ENCODE peak calls at places on chromosomes 4 and X, in seven cellular contexts. N is prostate gland, W is IMR-90, V is Peyer's patch, P is ovary, Z is body of pancreas, B is HCT116. J is an unnamed sample.

GRCh38 chr4:159946983-159947645 is 844.2 kb downstream of the RAPGEF2 start:
- DNase-seq in V (no peak), Z (no peak), B (peak; percentile 70), N (peak; percentile 19), P (no peak), W (peak; percentile 45), J (no peak)

GRCh38 chr4:24722026-24722568 is 73.3 kb upstream of the SOD3 start:
- DNase-seq in Z (no peak), V (no peak), W (no peak), P (no peak), B (no peak), N (no peak), J (no peak)

GRCh38 chrX:114065612-114066178 is 518.2 kb upstream of the HTR2C start:
- DNase-seq in W (no peak), B (no peak), P (no peak), Z (no peak), N (no peak), V (no peak), J (no peak)

GRCh38 chrX:350148-350533 is 31.5 kb upstream of the GTPBP6 start:
- DNase-seq in Z (no peak), V (no peak), B (no peak), W (no peak), P (no peak), N (no peak), J (no peak)

GRCh38 chr4:42750091-42750490 is 93.2 kb upstream of the ATP8A1 start:
- DNase-seq in B (no peak), V (peak; percentile 52), N (peak; percentile 12), W (no peak), Z (peak; percentile 17), P (no peak), J (no peak)

GRCh38 chr4:138910201-138910913 is 105.2 kb upstream of the NOCT start:
- DNase-seq in W (peak; percentile 55), V (no peak), N (no peak), Z (peak; percentile 15), B (no peak), P (no peak), J (no peak)

GRCh38 chrX:142005532-142005931 is 101.8 kb downstream of the MAGEC1 start:
- DNase-seq in V (no peak), W (no peak), Z (no peak), B (no peak), N (no peak), P (no peak), J (no peak)

GRCh38 chr4:25098964-25099843 is 61.0 kb downstream of the SEPSECS start:
- DNase-seq in P (peak; percentile 85), N (peak; percentile 73), W (peak; percentile 63), V (peak; percentile 79), Z (peak; percentile 35), B (no peak), J (peak; percentile 47)

GRCh38 chrX:136346506-136346905 is 45.7 kb downstream of the ADGRG4 start:
- DNase-seq in N (no peak), B (no peak), V (no peak), Z (no peak), W (no peak), P (no peak), J (no peak)

GRCh38 chr4:16883816-16884215 is 14.6 kb downstream of the LDB2 start:
- DNase-seq in P (no peak), N (no peak), B (no peak), W (no peak), Z (no peak), V (no peak), J (no peak)

GRCh38 chr4:26076000-26076587 is 162.1 kb downstream of the SMIM20 start:
- DNase-seq in N (no peak), V (no peak), P (no peak), W (peak; percentile 81), B (no peak), Z (no peak), J (no peak)

GRCh38 chr4:36348403-36348938 is 67.1 kb downstream of the DTHD1 start:
- DNase-seq in V (no peak), Z (no peak), W (no peak), P (no peak), N (no peak), B (no peak), J (no peak)

GRCh38 chr4:8504279-8505007 is 63.9 kb downstream of the TRMT44 start:
- DNase-seq in W (no peak), P (peak; percentile 73), B (no peak), V (no peak), Z (peak; percentile 49), N (peak; percentile 25), J (no peak)

GRCh38 chrX:19372170-19373033 is 28.7 kb downstream of the PDHA1 start:
- DNase-seq in V (peak; percentile 81), Z (peak; percentile 67), P (peak; percentile 79), W (peak; percentile 59), B (peak; percentile 15), N (peak; percentile 30), J (peak; percentile 86)

GRCh38 chrX:43643662-43644061 is 12.4 kb upstream of the MAOA start:
- DNase-seq in Z (no peak), V (no peak), P (no peak), N (no peak), B (no peak), W (no peak), J (no peak)

GRCh38 chr4:111630705-111631104 is 514.5 kb upstream of the FAM241A start:
- DNase-seq in B (peak; percentile 23), N (no peak), W (peak; percentile 42), Z (no peak), P (no peak), V (no peak), J (no peak)

GRCh38 chr4:168318266-168318895 is at the start of gene DDX60:
- DNase-seq in B (peak; percentile 24), W (peak; percentile 73), Z (peak; percentile 72), V (peak; percentile 94), N (peak; percentile 83), P (peak; percentile 76), J (peak; percentile 91)

DNA sequence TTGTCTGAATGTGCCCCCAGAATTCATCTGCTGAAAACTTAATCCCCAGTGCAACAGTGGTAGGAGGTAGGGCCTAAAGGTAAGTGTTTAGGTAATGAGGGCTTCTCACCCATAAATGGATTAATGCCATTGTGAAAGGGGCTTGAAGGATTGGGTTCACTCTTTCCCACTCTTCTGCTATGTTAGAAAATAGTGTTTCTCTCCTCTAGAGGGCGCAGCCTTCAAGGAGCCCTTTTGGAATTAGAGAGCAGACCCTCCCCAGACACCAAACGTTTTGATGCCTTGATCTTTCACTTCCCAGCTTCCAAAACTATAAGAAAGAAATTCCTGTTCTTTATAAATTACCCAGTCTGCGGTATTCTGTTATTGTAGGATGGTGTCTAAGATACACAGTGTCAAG is 706.4 kb downstream of the SMARCA1 start:
- DNase-seq in B (no peak), Z (no peak), W (no peak), P (no peak), N (no peak), V (no peak), J (no peak)
- TF ChIP-seq CTCF in B (no peak), Z (peak; percentile 13), W (peak; percentile 2), P (no peak), N (no peak), V (peak; percentile 36), J (no peak)

DNA sequence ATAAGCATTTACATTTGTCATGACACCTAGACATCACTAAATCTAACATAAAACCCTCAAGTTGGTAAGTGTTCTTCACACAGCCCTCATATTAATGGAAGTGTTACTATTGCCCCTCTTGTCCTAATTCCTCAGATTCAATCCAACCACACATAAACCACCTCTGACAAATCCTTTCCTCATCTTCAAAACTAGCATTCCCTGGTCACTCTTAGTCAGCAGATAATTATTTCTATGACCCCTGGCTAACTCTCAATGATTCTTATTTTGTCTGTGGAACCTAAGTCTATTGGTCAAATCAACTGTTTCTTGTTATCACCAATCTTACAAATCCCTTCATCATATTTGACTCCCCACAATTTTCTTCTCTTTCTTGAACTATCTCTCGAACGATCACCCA is 168.6 kb downstream of the PPP3CA start:
- DNase-seq in Z (no peak), B (no peak), V (no peak), W (peak; percentile 50), N (no peak), P (no peak), J (no peak)
- H3K4me3 ChIP-seq in Z (no peak overlapping the region), B (no peak overlapping the region), V (no peak overlapping the region), W (no peak overlapping the region), N (no peak overlapping the region), P (no peak overlapping the region), J (no peak overlapping the region)

GRCh38 chr4:38675167-38676121 is 11.4 kb downstream of the KLF3 start:
- DNase-seq in N (peak; percentile 82), V (peak; percentile 95), B (peak; percentile 60), Z (peak; percentile 86), W (peak; percentile 88), P (peak; percentile 74), J (peak; percentile 95)

GRCh38 chr4:38676986-38677385 is 13.0 kb downstream of the KLF3 start:
- DNase-seq in Z (no peak), W (no peak), B (no peak), P (no peak), V (no peak), N (no peak), J (no peak)

GRCh38 chr4:38673109-38673978 is 9.3 kb downstream of the KLF3 start:
- DNase-seq in B (peak; percentile 56), N (peak; percentile 72), W (no peak), V (peak; percentile 86), P (peak; percentile 80), Z (peak; percentile 63), J (peak; percentile 72)

GRCh38 chr4:38672247-38673071 is 8.5 kb downstream of the KLF3 start:
- DNase-seq in W (no peak), B (no peak), Z (no peak), P (peak; percentile 63), V (no peak), N (no peak), J (no peak)

GRCh38 chr4:38674206-38675144 is 10.5 kb downstream of the KLF3 start:
- DNase-seq in Z (no peak), P (no peak), W (no peak), B (no peak), N (no peak), V (no peak), J (no peak)
- TF ChIP-seq POLR2A in Z (no peak), P (no peak), W (no peak), B (no peak), N (no peak), V (no peak), J (no peak)

DNA sequence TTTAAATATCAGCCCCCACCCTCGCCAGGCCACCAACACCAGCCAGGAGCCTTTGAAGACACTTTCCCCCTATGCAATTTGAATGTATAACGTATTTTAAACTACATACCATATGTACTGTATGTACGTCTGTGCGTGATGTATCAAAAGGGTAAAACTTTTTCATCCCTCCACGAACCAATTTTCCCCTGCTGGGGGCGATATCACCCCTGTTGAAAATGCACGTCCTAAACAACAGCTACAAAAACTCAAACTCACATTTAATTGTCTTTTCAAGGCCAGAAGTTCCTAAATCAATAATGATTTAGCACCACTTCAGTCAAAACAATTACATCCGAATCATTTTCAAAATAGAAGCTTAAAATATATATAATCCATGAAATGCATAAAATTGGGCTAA is 1.4 kb downstream of the VEGFD start:
- DNase-seq in P (no peak), V (no peak), W (no peak), N (no peak), Z (no peak), B (no peak), J (no peak)
- TF ChIP-seq CTCF in P (no peak), V (no peak), W (peak; percentile 13), N (no peak), Z (no peak), B (no peak), J (no peak)

GRCh38 chrX:54171091-54171490 is 12.0 kb downstream of the FAM120C start:
- DNase-seq in P (no peak), N (no peak), V (no peak), B (no peak), Z (no peak), W (no peak), J (no peak)
- H3K4me3 ChIP-seq in P (no peak overlapping the region), N (no peak overlapping the region), V (no peak overlapping the region), B (no peak overlapping the region), Z (no peak overlapping the region), W (no peak overlapping the region), J (no peak overlapping the region)

J was measured in lower leg skin.